ENCODE peak calls at places on chromosomes 11 and 22, in nine cellular contexts. N is adrenal gland; T is CD8-positive, alpha-beta T cell; S is GM23338; C is neural progenitor cell; R is gastrocnemius medialis; A is bronchial epithelial cell; Q is vagina; H is thoracic aorta. Z is an unnamed sample.

GRCh38 chr11:1263036-1263435 is 40.2 kb downstream of the MUC5B start:
- DNase-seq in T (peak), H (no peak), N (no peak), C (no peak), Q (no peak), A (peak), S (no peak), R (no peak), Z (no peak)

GRCh38 chr11:8631395-8632110 is 37.5 kb upstream of the STK33 start:
- DNase-seq in Q (no peak), T (no peak), C (no peak), A (peak), S (no peak), N (peak), R (no peak), H (no peak), Z (no peak)

GRCh38 chr22:39661842-39662676 is 91.5 kb downstream of the CACNA1I start:
- DNase-seq in S (peak), R (no peak), N (peak), A (peak), H (no peak), C (peak), Q (no peak), T (peak), Z (no peak)

GRCh38 chr11:107590460-107591097 is 368 bp upstream of the ELMOD1 start:
- DNase-seq in R (no peak), S (peak), A (no peak), Q (no peak), C (peak), N (no peak), H (no peak), T (no peak), Z (no peak)

GRCh38 chr11:69293819-69294505 is at the start of gene MYEOV:
- DNase-seq in C (peak), R (no peak), H (no peak), Q (no peak), S (peak), N (peak), A (peak), T (no peak), Z (peak)

GRCh38 chr11:19344661-19345518 is 104.1 kb upstream of the E2F8 start:
- DNase-seq in N (peak), T (no peak), S (peak), Q (no peak), R (no peak), A (peak), C (peak), H (no peak), Z (no peak)

GRCh38 chr11:909406-909805 is 1.2 kb downstream of the CHID1 start:
- DNase-seq in H (no peak), C (no peak), A (no peak), T (no peak), R (no peak), S (no peak), Q (no peak), N (no peak), Z (no peak)

GRCh38 chr11:69869311-69869939 is 50.2 kb upstream of the FGF3 start:
- DNase-seq in H (no peak), N (no peak), A (no peak), S (no peak), Q (no peak), C (no peak), T (no peak), R (no peak), Z (no peak)

GRCh38 chr22:46972901-46973831 is 210.7 kb downstream of the TBC1D22A start:
- DNase-seq in H (no peak), T (no peak), N (no peak), R (no peak), Q (no peak), C (no peak), A (no peak), S (no peak), Z (no peak)

GRCh38 chr22:37098976-37099577 is 10.4 kb downstream of the TMPRSS6 start:
- DNase-seq in C (peak), R (no peak), S (peak), A (no peak), H (no peak), Q (no peak), N (no peak), T (no peak), Z (no peak)
- H3K4me3 ChIP-seq in C (no peak), R (no peak), S (no peak), A (no peak), H (no peak), Q (no peak), N (no peak), T (no peak), Z (no peak)

DNA sequence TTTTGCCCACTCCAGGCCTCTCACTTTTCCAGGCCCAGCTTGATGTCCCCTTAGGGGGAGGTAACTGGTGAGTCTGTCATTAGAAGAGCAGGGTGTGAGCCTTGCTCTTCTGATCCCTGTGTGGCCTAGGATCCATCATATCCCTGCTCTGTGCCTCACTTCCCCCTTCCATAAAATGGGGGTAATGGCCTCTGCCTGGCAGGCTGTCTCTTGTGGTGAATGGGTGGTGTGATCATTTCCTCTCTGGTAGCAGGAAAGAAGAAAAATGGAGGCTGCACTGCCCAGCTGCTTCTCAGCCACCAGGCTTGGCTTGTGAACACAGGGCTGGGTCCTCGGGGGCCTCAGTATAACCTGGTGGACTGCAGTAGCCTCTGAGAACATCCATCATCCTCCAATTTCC is 5.6 kb downstream of the ARHGEF17 start:
- DNase-seq in R (no peak), Q (no peak), C (no peak), S (no peak), H (no peak), A (no peak), N (no peak), T (no peak), Z (no peak)
- H3K4me3 ChIP-seq in R (peak), Q (peak), C (no peak), S (no peak), H (peak), A (no peak), N (no peak), T (no peak), Z (no peak)

GRCh38 chr11:102317768-102318103 is 452 bp downstream of the BIRC3 start:
- DNase-seq in Q (no peak), N (no peak), H (no peak), C (no peak), S (no peak), R (no peak), T (no peak), A (no peak), Z (no peak)

GRCh38 chr11:102318469-102318868 is 1.2 kb downstream of the BIRC3 start:
- DNase-seq in A (no peak), S (no peak), H (no peak), N (no peak), R (no peak), Q (no peak), T (peak), C (no peak), Z (no peak)

GRCh38 chr11:102319544-102319943 is 2.3 kb downstream of the BIRC3 start:
- DNase-seq in A (no peak), S (no peak), H (no peak), T (no peak), N (no peak), Q (no peak), R (no peak), C (no peak), Z (no peak)

GRCh38 chr11:102316505-102316904 is 779 bp upstream of the BIRC3 start:
- DNase-seq in H (no peak), R (no peak), N (no peak), T (no peak), S (no peak), A (no peak), Q (no peak), C (no peak), Z (no peak)

GRCh38 chr11:102317099-102317767 is at the start of gene BIRC3:
- DNase-seq in C (peak), R (peak), A (peak), T (peak), S (peak), N (peak), H (peak), Q (peak), Z (peak)
- H3K4me3 ChIP-seq in C (peak), R (peak), A (peak), T (peak), S (peak), N (peak), H (peak), Q (peak), Z (peak)

GRCh38 chr11:60944504-60945294 is 7.3 kb downstream of the SLC15A3 start:
- DNase-seq in H (no peak), T (no peak), N (no peak), Q (no peak), R (no peak), S (peak), C (no peak), A (no peak), Z (peak)

GRCh38 chr11:60942970-60943565 is 8.9 kb downstream of the SLC15A3 start:
- DNase-seq in C (no peak), Q (no peak), H (no peak), T (no peak), A (peak), N (no peak), S (no peak), R (no peak), Z (no peak)

GRCh38 chr11:60947666-60948065 is 4.3 kb downstream of the SLC15A3 start:
- DNase-seq in A (no peak), N (no peak), R (no peak), S (peak), Q (no peak), C (no peak), T (no peak), H (no peak), Z (no peak)

GRCh38 chr11:60946601-60947265 is 5.2 kb downstream of the SLC15A3 start:
- DNase-seq in R (no peak), A (no peak), Q (no peak), S (no peak), N (no peak), H (no peak), T (no peak), C (no peak), Z (no peak)

GRCh38 chr11:60945295-60945667 is 6.7 kb downstream of the SLC15A3 start:
- DNase-seq in T (no peak), N (no peak), Q (no peak), R (no peak), S (no peak), H (no peak), C (no peak), A (no peak), Z (no peak)
- H3K4me3 ChIP-seq in T (no peak), N (no peak), Q (no peak), R (no peak), S (no peak), H (no peak), C (no peak), A (no peak), Z (no peak)

GRCh38 chr22:19990188-19990587 is 26.4 kb downstream of the ARVCF start:
- DNase-seq in R (no peak), Q (no peak), H (no peak), A (no peak), T (no peak), C (no peak), S (no peak), N (no peak), Z (no peak)
- H3K4me3 ChIP-seq in R (no peak), Q (no peak), H (no peak), A (no peak), T (no peak), C (no peak), S (no peak), N (no peak), Z (no peak)

DNA sequence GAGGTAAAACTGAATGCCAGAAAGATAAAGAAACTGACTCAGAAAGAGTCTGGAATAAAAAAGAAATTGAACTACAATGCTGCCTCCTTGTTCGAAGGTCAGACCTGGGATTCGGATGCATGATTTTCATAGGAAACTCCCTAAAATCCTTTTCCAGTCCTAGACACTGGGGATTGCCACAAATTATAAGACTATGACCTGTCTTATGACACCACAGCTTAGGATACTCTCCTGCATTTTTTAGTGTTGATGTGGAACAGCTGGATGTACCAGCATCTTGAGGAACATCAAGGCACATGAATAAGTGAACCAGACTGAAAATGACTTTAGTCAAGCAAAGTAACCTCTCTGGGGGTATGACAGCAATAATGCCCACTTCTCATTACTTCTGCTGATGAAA is 9.0 kb downstream of the KIRREL3 start:
- DNase-seq in A (no peak), C (no peak), N (no peak), R (no peak), S (no peak), Q (no peak), H (no peak), T (no peak), Z (no peak)
- H3K4me3 ChIP-seq in A (no peak), C (no peak), N (no peak), R (no peak), S (no peak), Q (no peak), H (no peak), T (no peak), Z (no peak)

DNA sequence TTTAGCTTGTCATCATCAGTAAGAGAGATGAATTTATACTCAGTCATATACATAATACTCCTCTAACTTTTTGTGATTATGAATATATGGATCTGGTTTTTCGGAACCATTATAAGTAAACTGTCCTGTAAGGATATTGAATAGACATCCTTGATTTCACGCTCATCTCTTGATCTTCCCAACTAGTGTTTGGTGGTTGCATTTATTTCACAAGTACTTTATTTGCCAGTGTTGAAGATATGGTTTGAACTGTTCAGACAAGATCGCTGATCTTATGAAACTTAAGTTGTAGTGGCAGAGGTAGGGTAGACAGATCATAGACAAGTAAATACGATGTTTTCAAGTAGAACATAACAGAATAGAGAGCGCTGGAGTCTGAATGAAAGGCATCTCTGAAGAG is 3.0 kb downstream of the FBXO7 start:
- DNase-seq in C (no peak), Q (no peak), N (no peak), T (no peak), S (no peak), A (no peak), R (no peak), H (no peak), Z (no peak)
- H3K4me3 ChIP-seq in C (no peak), Q (no peak), N (no peak), T (no peak), S (no peak), A (no peak), R (no peak), H (no peak), Z (no peak)

DNA sequence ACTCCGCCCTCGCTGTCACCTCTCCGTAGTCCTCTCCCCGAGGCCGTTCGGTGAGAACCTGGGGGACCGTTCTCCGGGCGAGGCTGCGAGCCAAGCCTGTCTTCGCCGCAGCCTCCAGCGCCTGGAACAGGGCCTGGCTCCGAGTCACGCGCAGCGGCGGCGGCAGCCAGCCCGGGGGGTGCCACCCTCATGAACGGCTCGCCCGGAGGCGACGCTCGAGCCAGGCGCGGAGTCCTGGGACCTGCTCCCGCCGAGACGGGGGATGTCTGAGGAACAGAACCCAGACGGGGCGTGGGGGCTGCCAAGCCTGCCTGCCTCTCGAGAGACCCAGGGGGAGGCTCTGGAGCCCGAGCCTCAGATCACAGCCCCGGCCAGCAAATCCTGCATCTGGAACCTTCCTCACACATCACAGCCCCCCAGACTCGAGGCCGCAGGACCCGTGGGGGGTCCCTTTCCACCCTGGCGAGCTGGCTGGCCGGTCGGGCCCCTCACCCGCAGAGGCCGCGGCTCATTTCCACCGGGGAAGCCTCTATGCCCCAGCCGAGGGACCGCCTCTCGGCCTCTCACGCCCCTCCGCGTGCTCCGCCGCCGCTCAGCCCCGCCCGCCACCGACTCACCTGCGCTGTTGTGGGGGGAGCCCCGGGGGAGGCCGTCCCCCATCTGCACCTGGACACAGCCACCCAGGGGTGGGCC is 4.1 kb downstream of the SHISA8 start:
- DNase-seq in Q (no peak), H (no peak), A (no peak), T (no peak), S (peak), C (peak), N (peak), R (peak), Z (no peak)
- H3K4me3 ChIP-seq in Q (peak), H (peak), A (no peak), T (peak), S (peak), C (peak), N (no peak), R (peak), Z (no peak)